ENCODE peak calls at places on chromosomes 4 and X, in ten cellular contexts. B, P, Y, K, H, F, Q, T, G and Z are unnamed samples.
A peak's percentile ranks its signal among the peaks of the same experiment; 100 is the strongest.

GRCh38 chr4:28518781-28519180 is 1658.1 kb downstream of the STIM2 start:
- DNase-seq in B (no peak), P (no peak), Y (peak; percentile 50), K (peak; percentile 2), H (no peak), F (no peak), Q (no peak), T (no peak), G (no peak), Z (no peak)

GRCh38 chrX:31383991-31384390 is 312.1 kb upstream of the FTHL17 start:
- DNase-seq in B (no peak), P (no peak), Y (no peak), K (no peak), H (no peak), F (no peak), Q (no peak), T (no peak), G (no peak), Z (no peak)

GRCh38 chr4:72112514-72113156 is 80.8 kb downstream of the NPFFR2 start:
- DNase-seq in B (no peak), P (peak; percentile 2), Y (peak; percentile 96), K (peak; percentile 87), H (no peak), F (no peak), Q (no peak), T (peak; percentile 79), G (no peak), Z (peak; percentile 9)

GRCh38 chr4:19095491-19096046 is 1074.0 kb upstream of the LCORL start:
- DNase-seq in B (no peak), P (no peak), Y (no peak), K (no peak), H (no peak), F (no peak), Q (no peak), T (no peak), G (no peak), Z (no peak)

GRCh38 chr4:86653237-86653865 is 59.2 kb downstream of the PTPN13 start:
- DNase-seq in B (no peak), P (no peak), Y (no peak), K (no peak), H (peak; percentile 22), F (no peak), Q (no peak), T (no peak), G (no peak), Z (no peak)

GRCh38 chrX:116272328-116272727 is 101.8 kb downstream of the AGTR2 start:
- DNase-seq in B (no peak), P (peak; percentile 12), Y (peak; percentile 91), K (peak; percentile 96), H (no peak), F (no peak), Q (no peak), T (peak; percentile 95), G (no peak), Z (peak; percentile 58)

GRCh38 chr4:19961092-19961491 is 290.6 kb upstream of the SLIT2 start:
- DNase-seq in B (no peak), P (no peak), Y (peak; percentile 39), K (peak; percentile 90), H (no peak), F (no peak), Q (no peak), T (no peak), G (no peak), Z (no peak)

GRCh38 chr4:14856927-14857220 is 145.4 kb upstream of the CPEB2 start:
- DNase-seq in B (no peak), P (no peak), Y (no peak), K (no peak), H (no peak), F (no peak), Q (no peak), T (no peak), G (no peak), Z (no peak)

GRCh38 chr4:77022581-77023133 is 53.1 kb downstream of the CCNI start:
- DNase-seq in B (no peak), P (no peak), Y (no peak), K (peak; percentile 89), H (no peak), F (no peak), Q (no peak), T (no peak), G (no peak), Z (peak; percentile 32)

GRCh38 chr4:19983072-19983471 is 268.6 kb upstream of the SLIT2 start:
- DNase-seq in B (no peak), P (no peak), Y (peak; percentile 90), K (peak; percentile 97), H (no peak), F (no peak), Q (no peak), T (no peak), G (no peak), Z (no peak)

GRCh38 chr4:38290914-38291313 is 330.7 kb downstream of the PTTG2 start:
- DNase-seq in B (no peak), P (no peak), Y (no peak), K (no peak), H (no peak), F (no peak), Q (no peak), T (no peak), G (no peak), Z (no peak)

GRCh38 chr4:146453192-146453591 is 68.5 kb downstream of the SLC10A7 start:
- DNase-seq in B (no peak), P (no peak), Y (no peak), K (no peak), H (no peak), F (no peak), Q (no peak), T (no peak), G (no peak), Z (no peak)

GRCh38 chr4:158182736-158183135 is 9.9 kb upstream of the GASK1B start:
- DNase-seq in B (no peak), P (no peak), Y (no peak), K (no peak), H (no peak), F (peak; percentile 63), Q (no peak), T (no peak), G (no peak), Z (no peak)
- H3K4me3 ChIP-seq in B (no peak overlapping the region), P (no peak overlapping the region), Y (no peak overlapping the region), K (no peak overlapping the region), H (no peak overlapping the region), F (peak overlapping the region; percentile 25), Q (no peak overlapping the region), T (no peak overlapping the region), G (no peak overlapping the region), Z (no peak overlapping the region)

GRCh38 chr4:143286058-143286457 is 50.6 kb upstream of the GAB1 start:
- DNase-seq in B (no peak), P (no peak), Y (no peak), K (no peak), H (no peak), F (no peak), Q (no peak), T (no peak), G (no peak), Z (no peak)
- H3K4me3 ChIP-seq in B (no peak overlapping the region), P (no peak overlapping the region), Y (no peak overlapping the region), K (no peak overlapping the region), H (no peak overlapping the region), F (no peak overlapping the region), Q (no peak overlapping the region), T (no peak overlapping the region), G (no peak overlapping the region), Z (no peak overlapping the region)

DNA sequence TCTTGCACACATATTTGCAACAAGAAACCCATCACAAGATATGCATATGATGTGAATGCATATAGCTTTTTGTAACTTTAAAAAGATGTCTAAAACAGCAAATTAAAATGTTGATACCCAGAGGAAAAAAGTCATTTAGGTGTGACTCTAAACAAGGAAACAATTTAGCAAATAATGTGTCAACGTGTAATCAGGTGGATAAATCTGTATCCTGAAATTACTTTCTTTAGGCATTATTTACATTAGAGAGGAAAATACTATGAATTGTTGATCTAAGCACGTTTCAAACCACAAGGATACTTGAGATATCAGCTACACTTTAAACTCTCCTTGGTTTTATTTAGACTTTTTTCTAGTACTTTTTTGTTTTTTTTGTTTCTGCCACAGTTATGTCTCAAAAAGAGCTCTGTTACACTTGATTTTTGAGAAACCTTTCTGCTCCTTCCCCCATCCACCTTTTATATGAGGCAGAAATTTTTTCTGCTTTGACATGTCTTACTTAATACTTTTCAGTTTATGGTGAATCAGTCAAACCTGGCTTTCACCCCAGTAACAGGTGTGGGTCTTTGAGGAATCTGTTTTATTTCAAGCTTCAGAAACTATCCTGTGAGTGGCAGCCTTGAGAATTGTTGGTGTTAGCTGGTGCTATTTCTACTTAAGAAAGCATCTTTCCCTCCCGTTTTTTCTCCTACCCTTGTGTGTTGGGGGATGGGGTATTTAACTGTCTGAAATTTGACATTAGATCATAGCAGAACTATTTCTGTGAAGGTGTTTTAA is 1.9 kb downstream of the NPNT start:
- DNase-seq in B (no peak), P (no peak), Y (peak; percentile 54), K (no peak), H (no peak), F (no peak), Q (no peak), T (peak; percentile 61), G (no peak), Z (no peak)
- H3K4me3 ChIP-seq in B (no peak overlapping the region), P (no peak overlapping the region), Y (no peak overlapping the region), K (no peak overlapping the region), H (peak overlapping the region; percentile 77), F (peak overlapping the region; percentile 76), Q (no peak overlapping the region), T (no peak overlapping the region), G (no peak overlapping the region), Z (no peak overlapping the region)

GRCh38 chrX:139862208-139862607 is 70.6 kb downstream of the ATP11C start:
- DNase-seq in B (no peak), P (no peak), Y (no peak), K (no peak), H (no peak), F (no peak), Q (no peak), T (no peak), G (no peak), Z (no peak)
- H3K4me3 ChIP-seq in B (no peak overlapping the region), P (no peak overlapping the region), Y (no peak overlapping the region), K (no peak overlapping the region), H (no peak overlapping the region), F (no peak overlapping the region), Q (no peak overlapping the region), T (no peak overlapping the region), G (no peak overlapping the region), Z (no peak overlapping the region)

DNA sequence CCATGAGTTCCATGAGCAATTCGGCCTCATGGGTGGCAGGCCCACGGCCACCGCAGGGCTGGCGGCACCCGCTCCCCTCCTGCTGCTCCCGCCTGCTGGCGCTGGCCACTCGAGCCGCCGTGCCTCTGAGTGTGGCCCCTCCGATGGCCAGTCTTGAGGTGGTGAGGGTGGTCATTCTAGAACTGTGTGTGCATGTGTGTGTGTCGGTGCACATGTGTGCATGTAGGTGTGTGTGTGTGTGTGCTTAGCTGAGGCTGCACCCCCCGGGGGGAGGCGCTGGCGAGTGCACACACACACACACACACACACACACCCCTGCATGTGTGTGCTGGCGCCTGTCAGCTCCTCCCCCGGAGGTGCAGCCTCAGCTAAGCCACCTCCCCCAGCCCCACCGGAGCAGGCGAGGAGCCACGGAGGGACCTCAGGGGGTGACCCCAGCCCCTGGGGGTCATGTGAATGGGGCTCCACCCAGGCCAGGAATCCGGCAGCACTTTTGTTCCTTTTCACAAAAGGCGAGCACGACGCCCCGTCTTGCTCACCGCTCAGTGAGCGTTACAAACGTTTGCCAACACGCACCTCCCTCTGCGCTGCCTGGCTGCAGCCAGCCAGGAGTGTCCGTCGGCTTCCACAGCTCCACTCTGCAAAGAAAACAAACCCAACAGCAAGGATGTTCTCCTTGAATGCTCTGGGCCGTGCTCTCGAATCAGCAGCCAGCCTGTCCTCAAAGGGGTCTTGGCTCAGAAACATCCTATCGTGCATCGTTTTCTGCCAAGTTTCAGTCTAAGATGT is 29.9 kb downstream of the FGFRL1 start:
- DNase-seq in B (no peak), P (no peak), Y (peak; percentile 62), K (peak; percentile 76), H (no peak), F (peak; percentile 53), Q (no peak), T (peak; percentile 48), G (no peak), Z (peak; percentile 89)
- H3K4me3 ChIP-seq in B (no peak overlapping the region), P (no peak overlapping the region), Y (no peak overlapping the region), K (no peak overlapping the region), H (no peak overlapping the region), F (no peak overlapping the region), Q (no peak overlapping the region), T (no peak overlapping the region), G (no peak overlapping the region), Z (no peak overlapping the region)